ENCODE peak calls at places on chromosomes 3 and 15, in eight cellular contexts. One of them, this sample, is unnamed.

GRCh38 chr15:93861956-93862741 is 369.2 kb upstream of the MCTP2 start:
- DNase-seq in adipocyte: no peak
- DNase-seq in NCI-H2081: no peak
- DNase-seq in spleen: no peak
- DNase-seq in astrocyte: no peak
- DNase-seq in neural crest cell: no peak
- DNase-seq in kidney glomerular epithelial cell: no peak
- DNase-seq in EH: no peak
- DNase-seq in this sample: no peak

GRCh38 chr3:180102134-180102533 is 65.4 kb upstream of the PEX5L start:
- DNase-seq in adipocyte: no peak
- DNase-seq in NCI-H2081: no peak
- DNase-seq in spleen: no peak
- DNase-seq in astrocyte: no peak
- DNase-seq in neural crest cell: no peak
- DNase-seq in kidney glomerular epithelial cell: no peak
- DNase-seq in EH: no peak
- DNase-seq in this sample: no peak

GRCh38 chr3:47016086-47016933 is 36.8 kb downstream of the NBEAL2 start:
- DNase-seq in adipocyte: no peak
- DNase-seq in NCI-H2081: no peak
- DNase-seq in spleen: no peak
- DNase-seq in astrocyte: peak
- DNase-seq in neural crest cell: no peak
- DNase-seq in kidney glomerular epithelial cell: no peak
- DNase-seq in EH: no peak
- DNase-seq in this sample: no peak

GRCh38 chr3:15797600-15798303 is at the start of gene ANKRD28:
- DNase-seq in adipocyte: peak
- DNase-seq in NCI-H2081: peak
- DNase-seq in spleen: no peak
- DNase-seq in astrocyte: peak
- DNase-seq in neural crest cell: peak
- DNase-seq in kidney glomerular epithelial cell: peak
- DNase-seq in EH: peak
- DNase-seq in this sample: peak

GRCh38 chr3:183692436-183692835 is 5.2 kb upstream of the YEATS2 start:
- DNase-seq in adipocyte: no peak
- DNase-seq in NCI-H2081: no peak
- DNase-seq in spleen: no peak
- DNase-seq in astrocyte: no peak
- DNase-seq in neural crest cell: no peak
- DNase-seq in kidney glomerular epithelial cell: no peak
- DNase-seq in EH: no peak
- DNase-seq in this sample: peak

GRCh38 chr15:67196672-67197363 is 57.6 kb downstream of the AAGAB start:
- DNase-seq in adipocyte: no peak
- DNase-seq in NCI-H2081: no peak
- DNase-seq in spleen: no peak
- DNase-seq in astrocyte: peak
- DNase-seq in neural crest cell: no peak
- DNase-seq in kidney glomerular epithelial cell: peak
- DNase-seq in EH: peak
- DNase-seq in this sample: no peak

GRCh38 chr3:71816757-71817156 is 31.8 kb upstream of the PROK2 start:
- DNase-seq in adipocyte: no peak
- DNase-seq in NCI-H2081: no peak
- DNase-seq in spleen: no peak
- DNase-seq in astrocyte: no peak
- DNase-seq in neural crest cell: no peak
- DNase-seq in kidney glomerular epithelial cell: no peak
- DNase-seq in EH: no peak
- DNase-seq in this sample: no peak

GRCh38 chr3:133896002-133896761 is 500 bp upstream of the RAB6B start:
- DNase-seq in adipocyte: peak
- DNase-seq in NCI-H2081: no peak
- DNase-seq in spleen: no peak
- DNase-seq in astrocyte: peak
- DNase-seq in neural crest cell: no peak
- DNase-seq in kidney glomerular epithelial cell: no peak
- DNase-seq in EH: peak
- DNase-seq in this sample: no peak

GRCh38 chr15:88658972-88659931 is 20.4 kb downstream of the ISG20 start:
- DNase-seq in adipocyte: peak
- DNase-seq in NCI-H2081: no peak
- DNase-seq in spleen: peak
- DNase-seq in astrocyte: peak
- DNase-seq in neural crest cell: no peak
- DNase-seq in kidney glomerular epithelial cell: no peak
- DNase-seq in EH: peak
- DNase-seq in this sample: no peak

GRCh38 chr3:15206662-15207576 is 873 bp downstream of the CAPN7 start:
- DNase-seq in adipocyte: peak
- DNase-seq in NCI-H2081: no peak
- DNase-seq in spleen: peak
- DNase-seq in astrocyte: peak
- DNase-seq in neural crest cell: peak
- DNase-seq in kidney glomerular epithelial cell: no peak
- DNase-seq in EH: peak
- DNase-seq in this sample: no peak

GRCh38 chr3:195151402-195151801 is 119.6 kb downstream of the XXYLT1 start:
- DNase-seq in adipocyte: no peak
- DNase-seq in NCI-H2081: no peak
- DNase-seq in spleen: no peak
- DNase-seq in astrocyte: no peak
- DNase-seq in neural crest cell: no peak
- DNase-seq in kidney glomerular epithelial cell: no peak
- DNase-seq in EH: no peak
- DNase-seq in this sample: no peak

GRCh38 chr3:29080967-29081366 is 199.9 kb upstream of the RBMS3 start:
- DNase-seq in adipocyte: no peak
- DNase-seq in NCI-H2081: no peak
- DNase-seq in spleen: no peak
- DNase-seq in astrocyte: no peak
- DNase-seq in neural crest cell: no peak
- DNase-seq in kidney glomerular epithelial cell: no peak
- DNase-seq in EH: no peak
- DNase-seq in this sample: no peak

GRCh38 chr15:57432141-57432701 is 55.9 kb downstream of the CGNL1 start:
- DNase-seq in adipocyte: no peak
- DNase-seq in NCI-H2081: peak
- DNase-seq in spleen: no peak
- DNase-seq in astrocyte: peak
- DNase-seq in neural crest cell: no peak
- DNase-seq in kidney glomerular epithelial cell: no peak
- DNase-seq in EH: no peak
- DNase-seq in this sample: no peak

GRCh38 chr15:100667405-100668320 is 65.3 kb downstream of the ASB7 start:
- DNase-seq in adipocyte: no peak
- DNase-seq in NCI-H2081: no peak
- DNase-seq in spleen: no peak
- DNase-seq in astrocyte: no peak
- DNase-seq in neural crest cell: no peak
- DNase-seq in kidney glomerular epithelial cell: no peak
- DNase-seq in EH: peak
- DNase-seq in this sample: no peak

GRCh38 chr15:53962646-53963561 is 15.3 kb upstream of the UNC13C start:
- DNase-seq in adipocyte: peak
- DNase-seq in NCI-H2081: peak
- DNase-seq in spleen: no peak
- DNase-seq in astrocyte: no peak
- DNase-seq in neural crest cell: peak
- DNase-seq in kidney glomerular epithelial cell: no peak
- DNase-seq in EH: no peak
- DNase-seq in this sample: peak

This sample was measured in NCI-H1417.